ENCODE peak calls at places on chromosomes 16 and 17, in ten cellular contexts. One of them, this sample, is unnamed.

GRCh38 chr16:78490847-78491246 is 391.4 kb downstream of the WWOX start:
- DNase-seq in IMR-90: no peak
- DNase-seq in cardiac muscle cell: no peak
- DNase-seq in A549: no peak
- DNase-seq in upper lobe of left lung: no peak
- DNase-seq in tibial artery: peak; percentile 68
- DNase-seq in brain microvascular endothelial cell: no peak
- DNase-seq in GM12865: no peak
- DNase-seq in left ventricle myocardium inferior: no peak
- DNase-seq in choroid plexus epithelial cell: no peak
- DNase-seq in this sample: no peak

GRCh38 chr16:29806641-29807425 is 504 bp downstream of the MAZ start:
- DNase-seq in IMR-90: no peak
- DNase-seq in cardiac muscle cell: peak; percentile 62
- DNase-seq in A549: no peak
- DNase-seq in upper lobe of left lung: peak; percentile 58
- DNase-seq in tibial artery: peak; percentile 85
- DNase-seq in brain microvascular endothelial cell: no peak
- DNase-seq in GM12865: peak; percentile 80
- DNase-seq in left ventricle myocardium inferior: peak; percentile 63
- DNase-seq in choroid plexus epithelial cell: peak; percentile 58
- DNase-seq in this sample: no peak

GRCh38 chr17:36597229-36597628 is 4.2 kb upstream of the MRM1 start:
- DNase-seq in IMR-90: no peak
- DNase-seq in cardiac muscle cell: peak; percentile 24
- DNase-seq in A549: no peak
- DNase-seq in upper lobe of left lung: no peak
- DNase-seq in tibial artery: no peak
- DNase-seq in brain microvascular endothelial cell: no peak
- DNase-seq in GM12865: no peak
- DNase-seq in left ventricle myocardium inferior: no peak
- DNase-seq in choroid plexus epithelial cell: no peak
- DNase-seq in this sample: no peak

GRCh38 chr17:9185688-9186289 is 164.5 kb downstream of the NTN1 start:
- DNase-seq in IMR-90: no peak
- DNase-seq in cardiac muscle cell: no peak
- DNase-seq in A549: no peak
- DNase-seq in upper lobe of left lung: no peak
- DNase-seq in tibial artery: no peak
- DNase-seq in brain microvascular endothelial cell: no peak
- DNase-seq in GM12865: no peak
- DNase-seq in left ventricle myocardium inferior: no peak
- DNase-seq in choroid plexus epithelial cell: no peak
- DNase-seq in this sample: no peak

GRCh38 chr16:23080329-23080728 is 68.9 kb downstream of the USP31 start:
- DNase-seq in IMR-90: no peak
- DNase-seq in cardiac muscle cell: no peak
- DNase-seq in A549: no peak
- DNase-seq in upper lobe of left lung: no peak
- DNase-seq in tibial artery: no peak
- DNase-seq in brain microvascular endothelial cell: no peak
- DNase-seq in GM12865: no peak
- DNase-seq in left ventricle myocardium inferior: no peak
- DNase-seq in choroid plexus epithelial cell: no peak
- DNase-seq in this sample: no peak

GRCh38 chr16:50960517-50961202 is 190.4 kb downstream of the SALL1 start:
- DNase-seq in IMR-90: no peak
- DNase-seq in cardiac muscle cell: no peak
- DNase-seq in A549: no peak
- DNase-seq in upper lobe of left lung: no peak
- DNase-seq in tibial artery: no peak
- DNase-seq in brain microvascular endothelial cell: no peak
- DNase-seq in GM12865: no peak
- DNase-seq in left ventricle myocardium inferior: peak; percentile 18
- DNase-seq in choroid plexus epithelial cell: no peak
- DNase-seq in this sample: no peak

GRCh38 chr16:4110680-4111079 is 5.6 kb downstream of the ADCY9 start:
- DNase-seq in IMR-90: no peak
- DNase-seq in cardiac muscle cell: no peak
- DNase-seq in A549: no peak
- DNase-seq in upper lobe of left lung: peak; percentile 62
- DNase-seq in tibial artery: no peak
- DNase-seq in brain microvascular endothelial cell: no peak
- DNase-seq in GM12865: no peak
- DNase-seq in left ventricle myocardium inferior: no peak
- DNase-seq in choroid plexus epithelial cell: no peak
- DNase-seq in this sample: no peak

GRCh38 chr16:10655415-10655977 is 39.2 kb downstream of the TEKT5 start:
- DNase-seq in IMR-90: no peak
- DNase-seq in cardiac muscle cell: no peak
- DNase-seq in A549: no peak
- DNase-seq in upper lobe of left lung: no peak
- DNase-seq in tibial artery: no peak
- DNase-seq in brain microvascular endothelial cell: no peak
- DNase-seq in GM12865: no peak
- DNase-seq in left ventricle myocardium inferior: no peak
- DNase-seq in choroid plexus epithelial cell: no peak
- DNase-seq in this sample: no peak

GRCh38 chr17:1229354-1229890 is 40.8 kb upstream of the BHLHA9 start:
- DNase-seq in IMR-90: no peak
- DNase-seq in cardiac muscle cell: peak; percentile 34
- DNase-seq in A549: peak; percentile 78
- DNase-seq in upper lobe of left lung: peak; percentile 82
- DNase-seq in tibial artery: peak; percentile 85
- DNase-seq in brain microvascular endothelial cell: peak; percentile 6
- DNase-seq in GM12865: peak; percentile 85
- DNase-seq in left ventricle myocardium inferior: peak; percentile 73
- DNase-seq in choroid plexus epithelial cell: peak; percentile 10
- DNase-seq in this sample: no peak

GRCh38 chr16:29852654-29853053 is 10.4 kb downstream of the CDIPT start:
- DNase-seq in IMR-90: peak; percentile 72
- DNase-seq in cardiac muscle cell: no peak
- DNase-seq in A549: no peak
- DNase-seq in upper lobe of left lung: no peak
- DNase-seq in tibial artery: no peak
- DNase-seq in brain microvascular endothelial cell: no peak
- DNase-seq in GM12865: no peak
- DNase-seq in left ventricle myocardium inferior: no peak
- DNase-seq in choroid plexus epithelial cell: peak; percentile 55
- DNase-seq in this sample: peak; percentile 86

GRCh38 chr16:16059895-16060590 is 110.6 kb downstream of the ABCC1 start:
- DNase-seq in IMR-90: no peak
- DNase-seq in cardiac muscle cell: no peak
- DNase-seq in A549: no peak
- DNase-seq in upper lobe of left lung: no peak
- DNase-seq in tibial artery: no peak
- DNase-seq in brain microvascular endothelial cell: no peak
- DNase-seq in GM12865: no peak
- DNase-seq in left ventricle myocardium inferior: no peak
- DNase-seq in choroid plexus epithelial cell: no peak
- DNase-seq in this sample: no peak

GRCh38 chr16:167117-167462 is 1.3 kb downstream of the HBM start:
- DNase-seq in IMR-90: no peak
- DNase-seq in cardiac muscle cell: no peak
- DNase-seq in A549: no peak
- DNase-seq in upper lobe of left lung: no peak
- DNase-seq in tibial artery: no peak
- DNase-seq in brain microvascular endothelial cell: no peak
- DNase-seq in GM12865: no peak
- DNase-seq in left ventricle myocardium inferior: no peak
- DNase-seq in choroid plexus epithelial cell: no peak
- DNase-seq in this sample: no peak
- H3K4me3 ChIP-seq in IMR-90: no peak overlapping the region
- H3K4me3 ChIP-seq in cardiac muscle cell: no peak overlapping the region
- H3K4me3 ChIP-seq in A549: no peak overlapping the region
- H3K4me3 ChIP-seq in upper lobe of left lung: no peak overlapping the region
- H3K4me3 ChIP-seq in tibial artery: no peak overlapping the region
- H3K4me3 ChIP-seq in brain microvascular endothelial cell: no peak overlapping the region
- H3K4me3 ChIP-seq in GM12865: no peak overlapping the region
- H3K4me3 ChIP-seq in left ventricle myocardium inferior: no peak overlapping the region
- H3K4me3 ChIP-seq in choroid plexus epithelial cell: no peak overlapping the region
- H3K4me3 ChIP-seq in this sample: no peak overlapping the region

DNA sequence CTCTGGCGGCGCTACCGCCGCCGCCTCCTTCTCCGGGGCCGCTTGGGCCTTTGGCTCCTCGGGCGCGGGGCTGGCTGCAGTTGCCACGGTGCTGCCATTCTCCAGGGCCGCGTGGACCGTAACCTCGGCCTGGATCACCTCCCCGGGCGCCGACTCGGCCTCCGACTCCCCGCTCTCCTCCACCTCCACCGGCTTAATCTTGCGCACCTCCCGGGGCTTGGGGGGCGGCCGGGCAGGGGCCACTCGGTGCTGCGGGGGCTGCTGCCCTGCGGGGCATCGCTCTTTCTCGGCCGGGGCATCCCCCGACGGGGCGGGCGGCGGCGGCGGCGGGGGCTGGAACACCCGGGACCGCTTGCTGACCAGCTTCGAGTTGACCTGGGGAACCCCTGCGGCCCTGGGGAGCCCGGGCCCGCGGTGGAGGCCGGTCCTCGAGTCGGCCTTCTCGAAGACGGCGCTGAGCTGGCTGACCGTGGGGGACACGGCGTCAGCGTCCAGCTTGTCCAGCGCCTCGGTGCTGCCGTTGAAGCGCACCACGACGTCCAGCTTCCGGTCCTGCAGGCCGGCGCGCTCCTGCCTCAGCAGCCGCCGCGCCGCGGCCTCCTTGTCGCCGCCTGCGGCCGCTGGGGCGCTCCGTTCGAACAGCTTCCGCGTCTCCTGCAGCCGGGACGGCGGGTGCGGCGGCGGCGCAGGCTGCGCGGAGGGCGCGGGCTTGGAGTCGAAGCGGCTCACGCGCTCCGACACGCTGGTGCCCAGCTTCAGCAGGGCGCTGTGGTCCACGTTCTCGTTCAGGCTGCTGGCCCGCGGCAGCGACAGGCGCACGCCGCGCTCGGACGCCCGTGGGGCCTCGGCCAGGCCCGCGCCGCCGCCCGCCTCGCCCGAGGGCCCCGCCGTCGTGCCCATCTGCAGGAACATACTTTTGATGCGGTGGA is 788 bp downstream of the PPP1R9B start:
- DNase-seq in IMR-90: peak; percentile 48
- DNase-seq in cardiac muscle cell: peak; percentile 78
- DNase-seq in A549: no peak
- DNase-seq in upper lobe of left lung: peak; percentile 71
- DNase-seq in tibial artery: peak; percentile 70
- DNase-seq in brain microvascular endothelial cell: no peak
- DNase-seq in GM12865: peak; percentile 78
- DNase-seq in left ventricle myocardium inferior: peak; percentile 66
- DNase-seq in choroid plexus epithelial cell: peak; percentile 57
- DNase-seq in this sample: peak; percentile 60
- TF ChIP-seq CTCF in IMR-90: no peak
- TF ChIP-seq CTCF in cardiac muscle cell: no peak
- TF ChIP-seq CTCF in A549: no peak
- TF ChIP-seq CTCF in upper lobe of left lung: peak; percentile 30
- TF ChIP-seq CTCF in tibial artery: peak; percentile 16
- TF ChIP-seq CTCF in brain microvascular endothelial cell: peak; percentile 1
- TF ChIP-seq CTCF in GM12865: peak; percentile 10
- TF ChIP-seq CTCF in left ventricle myocardium inferior: peak; percentile 41
- TF ChIP-seq CTCF in choroid plexus epithelial cell: no peak
- TF ChIP-seq CTCF in this sample: no peak

DNA sequence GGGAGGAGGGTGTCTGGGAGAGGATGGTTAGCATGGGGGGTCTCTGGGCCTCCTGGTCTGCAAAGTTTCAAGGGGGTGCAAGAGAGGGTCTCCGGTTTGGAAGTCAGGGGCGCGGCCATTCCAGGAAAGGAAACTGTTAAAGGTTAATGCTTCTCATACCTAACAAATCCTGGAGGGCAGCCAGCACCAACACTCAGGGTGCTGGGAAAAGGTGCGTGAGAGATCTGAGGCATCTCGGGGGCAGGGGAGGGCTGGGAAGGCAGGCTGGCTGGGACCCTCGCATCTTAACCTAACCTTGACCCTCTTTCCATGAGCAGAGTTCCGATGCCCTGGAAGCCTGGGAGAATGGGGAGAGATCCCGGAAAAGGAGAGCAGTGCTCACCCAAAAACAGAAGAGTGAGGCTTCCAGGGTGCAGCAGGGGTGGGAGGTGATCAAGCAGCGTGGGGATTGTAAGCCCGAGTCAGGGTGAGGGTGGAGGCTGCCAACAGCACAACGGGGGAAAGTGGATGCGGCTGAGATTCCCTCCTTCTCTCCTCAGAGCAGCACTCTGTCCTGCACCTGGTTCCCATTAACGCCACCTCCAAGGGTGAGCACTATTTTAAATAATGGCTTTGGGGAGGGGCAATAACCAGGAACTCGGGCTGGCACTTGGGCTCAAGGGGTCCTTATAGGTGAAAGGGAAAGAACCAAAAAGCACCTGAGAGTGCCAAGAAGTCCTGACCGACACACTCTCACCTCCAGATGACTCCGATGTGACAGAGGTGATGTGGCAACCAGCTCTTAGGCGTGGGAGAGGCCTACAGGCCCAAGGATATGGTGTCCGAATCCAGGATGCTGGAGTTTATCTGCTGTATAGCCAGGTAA is 989 bp downstream of the TNFSF13 start:
- DNase-seq in IMR-90: no peak
- DNase-seq in cardiac muscle cell: no peak
- DNase-seq in A549: no peak
- DNase-seq in upper lobe of left lung: peak; percentile 86
- DNase-seq in tibial artery: no peak
- DNase-seq in brain microvascular endothelial cell: no peak
- DNase-seq in GM12865: no peak
- DNase-seq in left ventricle myocardium inferior: no peak
- DNase-seq in choroid plexus epithelial cell: no peak
- DNase-seq in this sample: no peak
- H3K4me3 ChIP-seq in IMR-90: no peak overlapping the region
- H3K4me3 ChIP-seq in cardiac muscle cell: no peak overlapping the region
- H3K4me3 ChIP-seq in A549: no peak overlapping the region
- H3K4me3 ChIP-seq in upper lobe of left lung: peak overlapping the region; percentile 33
- H3K4me3 ChIP-seq in tibial artery: peak overlapping the region; percentile 99
- H3K4me3 ChIP-seq in brain microvascular endothelial cell: no peak overlapping the region
- H3K4me3 ChIP-seq in GM12865: no peak overlapping the region
- H3K4me3 ChIP-seq in left ventricle myocardium inferior: peak overlapping the region; percentile 99
- H3K4me3 ChIP-seq in choroid plexus epithelial cell: no peak overlapping the region
- H3K4me3 ChIP-seq in this sample: no peak overlapping the region

DNA sequence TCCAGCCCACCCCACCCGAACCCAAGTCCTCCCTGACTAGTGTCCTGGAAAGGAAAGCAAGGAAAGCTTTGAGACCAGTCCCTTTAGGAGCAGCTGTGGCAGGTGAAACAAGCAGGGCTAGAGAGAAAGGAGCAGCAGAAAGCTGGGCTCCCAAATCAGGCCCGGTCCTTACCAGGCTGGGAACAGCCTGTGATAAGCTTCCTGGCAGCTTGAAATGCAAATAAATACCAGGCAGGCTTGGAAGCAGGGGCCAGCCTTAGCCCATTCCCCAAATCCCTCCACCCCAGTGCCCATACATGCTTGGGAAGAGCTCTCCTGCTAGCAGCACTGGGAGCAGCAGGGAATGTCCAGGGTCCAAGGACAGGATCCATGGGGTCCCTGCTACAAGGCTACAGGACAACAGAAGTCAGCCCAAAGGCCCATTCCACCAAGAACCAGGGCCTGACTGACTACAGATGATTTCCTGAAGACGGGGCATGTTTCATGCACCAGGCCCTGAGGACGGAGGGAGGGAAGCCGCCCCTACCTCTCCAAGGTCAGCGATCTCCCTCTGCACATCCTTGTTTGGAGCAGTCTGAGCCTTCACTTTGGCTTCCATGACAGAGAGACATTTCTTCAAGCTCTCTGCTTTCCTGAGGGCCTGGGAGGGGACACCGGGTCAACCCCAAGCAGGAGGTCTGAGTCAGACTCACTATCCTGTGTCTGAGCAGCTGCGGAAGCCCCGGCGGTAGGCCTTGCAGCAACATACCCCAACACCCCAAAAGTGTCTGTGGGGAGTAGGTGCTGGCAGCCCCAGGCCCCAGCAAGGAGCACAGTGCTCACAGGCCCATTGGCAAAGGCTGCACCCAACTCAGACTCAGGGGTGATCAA is 2.6 kb upstream of the EXOSC6 start:
- DNase-seq in IMR-90: peak; percentile 11
- DNase-seq in cardiac muscle cell: no peak
- DNase-seq in A549: no peak
- DNase-seq in upper lobe of left lung: no peak
- DNase-seq in tibial artery: no peak
- DNase-seq in brain microvascular endothelial cell: peak; percentile 56
- DNase-seq in GM12865: no peak
- DNase-seq in left ventricle myocardium inferior: no peak
- DNase-seq in choroid plexus epithelial cell: peak; percentile 77
- DNase-seq in this sample: no peak
- TF ChIP-seq CTCF in IMR-90: no peak
- TF ChIP-seq CTCF in cardiac muscle cell: no peak
- TF ChIP-seq CTCF in A549: no peak
- TF ChIP-seq CTCF in upper lobe of left lung: no peak
- TF ChIP-seq CTCF in tibial artery: no peak
- TF ChIP-seq CTCF in brain microvascular endothelial cell: no peak
- TF ChIP-seq CTCF in GM12865: no peak
- TF ChIP-seq CTCF in left ventricle myocardium inferior: no peak
- TF ChIP-seq CTCF in choroid plexus epithelial cell: no peak
- TF ChIP-seq CTCF in this sample: no peak